ENCODE peak calls at places on chromosomes 7 and 10, in six cellular contexts. One of them, this sample, is unnamed.

GRCh38 chr7:136071106-136071505 is 93.9 kb upstream of the MTPN start:
- DNase-seq in lower lobe of right lung: no peak
- DNase-seq in aorta: no peak
- DNase-seq in fibroblast of lung: peak
- DNase-seq in AG04450: no peak
- DNase-seq in cardiac muscle cell: no peak
- DNase-seq in this sample: no peak

GRCh38 chr10:84423729-84424128 is 95.3 kb downstream of the CCSER2 start:
- DNase-seq in aorta: no peak
- DNase-seq in fibroblast of lung: no peak
- DNase-seq in lower lobe of right lung: no peak
- DNase-seq in AG04450: no peak
- DNase-seq in cardiac muscle cell: no peak
- DNase-seq in this sample: no peak

GRCh38 chr7:45099891-45100760 is 11.4 kb upstream of the NACAD start:
- DNase-seq in AG04450: no peak
- DNase-seq in fibroblast of lung: no peak
- DNase-seq in aorta: no peak
- DNase-seq in lower lobe of right lung: peak
- DNase-seq in cardiac muscle cell: no peak
- DNase-seq in this sample: no peak

GRCh38 chr7:28419717-28420116 is 7.4 kb downstream of the CREB5 start:
- DNase-seq in lower lobe of right lung: no peak
- DNase-seq in fibroblast of lung: peak
- DNase-seq in cardiac muscle cell: no peak
- DNase-seq in AG04450: peak
- DNase-seq in aorta: no peak
- DNase-seq in this sample: no peak

GRCh38 chr7:78221961-78222751 is 423.6 kb downstream of the PHTF2 start:
- DNase-seq in aorta: no peak
- DNase-seq in fibroblast of lung: peak
- DNase-seq in lower lobe of right lung: no peak
- DNase-seq in cardiac muscle cell: no peak
- DNase-seq in AG04450: peak
- DNase-seq in this sample: no peak

GRCh38 chr7:4794591-4795350 is 19.3 kb downstream of the AP5Z1 start:
- DNase-seq in aorta: no peak
- DNase-seq in fibroblast of lung: no peak
- DNase-seq in lower lobe of right lung: no peak
- DNase-seq in AG04450: no peak
- DNase-seq in cardiac muscle cell: no peak
- DNase-seq in this sample: no peak

GRCh38 chr10:96379758-96380157 is 21.0 kb upstream of the OPALIN start:
- DNase-seq in cardiac muscle cell: no peak
- DNase-seq in aorta: no peak
- DNase-seq in fibroblast of lung: no peak
- DNase-seq in lower lobe of right lung: no peak
- DNase-seq in AG04450: no peak
- DNase-seq in this sample: no peak

GRCh38 chr7:1675673-1676549 is 5.8 kb downstream of the ELFN1 start:
- DNase-seq in aorta: peak
- DNase-seq in fibroblast of lung: no peak
- DNase-seq in cardiac muscle cell: no peak
- DNase-seq in lower lobe of right lung: peak
- DNase-seq in AG04450: no peak
- DNase-seq in this sample: no peak

GRCh38 chr7:148633761-148634160 is 43.2 kb downstream of the C7orf33 start:
- DNase-seq in aorta: no peak
- DNase-seq in lower lobe of right lung: no peak
- DNase-seq in cardiac muscle cell: no peak
- DNase-seq in AG04450: no peak
- DNase-seq in fibroblast of lung: no peak
- DNase-seq in this sample: no peak

GRCh38 chr7:130887182-130888016 is 153.4 kb upstream of the KLF14 start:
- DNase-seq in AG04450: no peak
- DNase-seq in aorta: no peak
- DNase-seq in fibroblast of lung: peak
- DNase-seq in cardiac muscle cell: no peak
- DNase-seq in lower lobe of right lung: no peak
- DNase-seq in this sample: peak

GRCh38 chr7:120332433-120332832 is 59.5 kb downstream of the KCND2 start:
- DNase-seq in aorta: no peak
- DNase-seq in cardiac muscle cell: no peak
- DNase-seq in AG04450: no peak
- DNase-seq in lower lobe of right lung: no peak
- DNase-seq in fibroblast of lung: no peak
- DNase-seq in this sample: no peak

GRCh38 chr10:103772096-103772845 is 83.1 kb downstream of the SH3PXD2A start:
- DNase-seq in lower lobe of right lung: peak
- DNase-seq in cardiac muscle cell: peak
- DNase-seq in AG04450: peak
- DNase-seq in aorta: peak
- DNase-seq in fibroblast of lung: peak
- DNase-seq in this sample: no peak

GRCh38 chr7:151867912-151868804 is 8.8 kb downstream of the PRKAG2 start:
- DNase-seq in AG04450: no peak
- DNase-seq in aorta: peak
- DNase-seq in cardiac muscle cell: no peak
- DNase-seq in lower lobe of right lung: no peak
- DNase-seq in fibroblast of lung: no peak
- DNase-seq in this sample: no peak

GRCh38 chr7:144821069-144821468 is 14.8 kb downstream of the TPK1 start:
- DNase-seq in aorta: no peak
- DNase-seq in fibroblast of lung: no peak
- DNase-seq in cardiac muscle cell: no peak
- DNase-seq in lower lobe of right lung: no peak
- DNase-seq in AG04450: no peak
- DNase-seq in this sample: no peak

GRCh38 chr10:119252051-119252465 is 44.7 kb downstream of the GRK5 start:
- DNase-seq in aorta: no peak
- DNase-seq in lower lobe of right lung: no peak
- DNase-seq in fibroblast of lung: peak
- DNase-seq in cardiac muscle cell: peak
- DNase-seq in AG04450: no peak
- DNase-seq in this sample: no peak

GRCh38 chr7:27745064-27745583 is 5.2 kb downstream of the TAX1BP1 start:
- DNase-seq in aorta: no peak
- DNase-seq in fibroblast of lung: peak
- DNase-seq in lower lobe of right lung: no peak
- DNase-seq in cardiac muscle cell: peak
- DNase-seq in AG04450: peak
- DNase-seq in this sample: peak

GRCh38 chr10:132326925-132327324 is 5.1 kb upstream of the LRRC27 start:
- DNase-seq in lower lobe of right lung: no peak
- DNase-seq in cardiac muscle cell: no peak
- DNase-seq in aorta: no peak
- DNase-seq in fibroblast of lung: no peak
- DNase-seq in AG04450: no peak
- DNase-seq in this sample: no peak

GRCh38 chr7:46131916-46132795 is 211.1 kb upstream of the IGFBP3 start:
- DNase-seq in cardiac muscle cell: peak
- DNase-seq in fibroblast of lung: no peak
- DNase-seq in aorta: no peak
- DNase-seq in lower lobe of right lung: no peak
- DNase-seq in AG04450: no peak
- DNase-seq in this sample: no peak

GRCh38 chr7:117230276-117231046 is 92.4 kb downstream of the WNT2 start:
- DNase-seq in lower lobe of right lung: no peak
- DNase-seq in fibroblast of lung: peak
- DNase-seq in cardiac muscle cell: no peak
- DNase-seq in aorta: no peak
- DNase-seq in AG04450: peak
- DNase-seq in this sample: no peak

GRCh38 chr10:121266370-121266769 is 331.9 kb downstream of the FGFR2 start:
- DNase-seq in aorta: no peak
- DNase-seq in lower lobe of right lung: no peak
- DNase-seq in fibroblast of lung: no peak
- DNase-seq in cardiac muscle cell: no peak
- DNase-seq in AG04450: no peak
- DNase-seq in this sample: no peak

GRCh38 chr10:13808556-13809391 is 222.0 kb downstream of the PRPF18 start:
- DNase-seq in cardiac muscle cell: no peak
- DNase-seq in AG04450: no peak
- DNase-seq in fibroblast of lung: peak
- DNase-seq in aorta: no peak
- DNase-seq in lower lobe of right lung: no peak
- DNase-seq in this sample: no peak

GRCh38 chr10:103445767-103446567 is 6.2 kb downstream of the CALHM2 start:
- DNase-seq in cardiac muscle cell: no peak
- DNase-seq in AG04450: no peak
- DNase-seq in lower lobe of right lung: no peak
- DNase-seq in aorta: peak
- DNase-seq in fibroblast of lung: peak
- DNase-seq in this sample: no peak

GRCh38 chr7:152144557-152145245 is 119.2 kb downstream of the GALNT11 start:
- DNase-seq in lower lobe of right lung: no peak
- DNase-seq in fibroblast of lung: no peak
- DNase-seq in cardiac muscle cell: no peak
- DNase-seq in AG04450: no peak
- DNase-seq in aorta: no peak
- DNase-seq in this sample: no peak

GRCh38 chr10:114487815-114488536 is 83.7 kb upstream of the AFAP1L2 start:
- DNase-seq in lower lobe of right lung: no peak
- DNase-seq in cardiac muscle cell: no peak
- DNase-seq in aorta: no peak
- DNase-seq in AG04450: no peak
- DNase-seq in fibroblast of lung: no peak
- DNase-seq in this sample: no peak

GRCh38 chr7:50649259-50649885 is 84.2 kb upstream of the DDC start:
- DNase-seq in lower lobe of right lung: no peak
- DNase-seq in AG04450: no peak
- DNase-seq in aorta: no peak
- DNase-seq in fibroblast of lung: no peak
- DNase-seq in cardiac muscle cell: no peak
- DNase-seq in this sample: no peak

GRCh38 chr7:144414815-144415214 is 11.3 kb upstream of the NOBOX start:
- DNase-seq in AG04450: no peak
- DNase-seq in fibroblast of lung: no peak
- DNase-seq in aorta: no peak
- DNase-seq in cardiac muscle cell: no peak
- DNase-seq in lower lobe of right lung: no peak
- DNase-seq in this sample: no peak

GRCh38 chr10:46229144-46229563 is 57.6 kb upstream of the ANTXRL start:
- DNase-seq in AG04450: no peak
- DNase-seq in cardiac muscle cell: peak
- DNase-seq in fibroblast of lung: no peak
- DNase-seq in aorta: no peak
- DNase-seq in lower lobe of right lung: no peak
- DNase-seq in this sample: peak

GRCh38 chr10:102450374-102451104 is 804 bp downstream of the C10orf95 start:
- DNase-seq in AG04450: no peak
- DNase-seq in aorta: peak
- DNase-seq in cardiac muscle cell: peak
- DNase-seq in lower lobe of right lung: peak
- DNase-seq in fibroblast of lung: peak
- DNase-seq in this sample: no peak

GRCh38 chr7:131544449-131545425 is 11.7 kb downstream of the PODXL start:
- DNase-seq in lower lobe of right lung: no peak
- DNase-seq in aorta: no peak
- DNase-seq in fibroblast of lung: no peak
- DNase-seq in AG04450: no peak
- DNase-seq in cardiac muscle cell: peak
- DNase-seq in this sample: no peak

GRCh38 chr7:74544706-74545469 is 91.2 kb downstream of the GTF2IRD1 start:
- DNase-seq in lower lobe of right lung: peak
- DNase-seq in fibroblast of lung: peak
- DNase-seq in cardiac muscle cell: peak
- DNase-seq in aorta: no peak
- DNase-seq in AG04450: peak
- DNase-seq in this sample: peak
- H3K27ac ChIP-seq in lower lobe of right lung: no peak
- H3K27ac ChIP-seq in fibroblast of lung: no peak
- H3K27ac ChIP-seq in cardiac muscle cell: no peak
- H3K27ac ChIP-seq in aorta: no peak
- H3K27ac ChIP-seq in AG04450: peak
- H3K27ac ChIP-seq in this sample: no peak

GRCh38 chr7:37923996-37924395 is 3.6 kb downstream of the EPDR1 start:
- DNase-seq in lower lobe of right lung: no peak
- DNase-seq in aorta: no peak
- DNase-seq in cardiac muscle cell: no peak
- DNase-seq in AG04450: no peak
- DNase-seq in fibroblast of lung: no peak
- DNase-seq in this sample: no peak

GRCh38 chr7:37921876-37922275 is 1.4 kb downstream of the EPDR1 start:
- DNase-seq in fibroblast of lung: no peak
- DNase-seq in aorta: no peak
- DNase-seq in lower lobe of right lung: no peak
- DNase-seq in cardiac muscle cell: no peak
- DNase-seq in AG04450: no peak
- DNase-seq in this sample: no peak

GRCh38 chr7:37921340-37921805 is 933 bp downstream of the EPDR1 start:
- DNase-seq in AG04450: no peak
- DNase-seq in cardiac muscle cell: peak
- DNase-seq in aorta: peak
- DNase-seq in fibroblast of lung: no peak
- DNase-seq in lower lobe of right lung: peak
- DNase-seq in this sample: no peak

GRCh38 chr7:37925620-37926019 is 5.2 kb downstream of the EPDR1 start:
- DNase-seq in AG04450: no peak
- DNase-seq in fibroblast of lung: no peak
- DNase-seq in aorta: no peak
- DNase-seq in cardiac muscle cell: no peak
- DNase-seq in lower lobe of right lung: no peak
- DNase-seq in this sample: no peak

DNA sequence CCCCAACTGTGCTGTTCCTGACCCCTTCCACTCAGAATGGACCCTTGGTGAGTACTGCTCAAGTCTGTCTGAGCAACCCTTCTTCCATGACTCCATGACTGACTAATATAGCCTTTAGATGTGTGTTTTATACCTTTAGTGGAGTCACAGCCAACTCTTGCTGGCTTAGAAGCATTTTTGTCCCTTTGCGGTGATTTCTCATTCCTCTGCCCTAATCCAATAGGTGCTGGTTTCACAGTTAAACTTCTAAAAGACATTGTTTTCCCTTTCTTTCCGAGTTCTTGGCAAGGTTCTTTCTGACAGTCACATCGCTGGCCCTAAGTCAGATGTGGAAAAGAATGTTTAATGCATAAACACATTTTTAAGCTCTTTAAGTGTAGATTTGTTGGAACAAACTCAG is 4.0 kb downstream of the EPDR1 start:
- DNase-seq in aorta: no peak
- DNase-seq in fibroblast of lung: no peak
- DNase-seq in lower lobe of right lung: no peak
- DNase-seq in AG04450: no peak
- DNase-seq in cardiac muscle cell: no peak
- DNase-seq in this sample: no peak
- H3K27ac ChIP-seq in aorta: no peak
- H3K27ac ChIP-seq in fibroblast of lung: no peak
- H3K27ac ChIP-seq in lower lobe of right lung: peak
- H3K27ac ChIP-seq in AG04450: no peak
- H3K27ac ChIP-seq in cardiac muscle cell: no peak
- H3K27ac ChIP-seq in this sample: no peak

GRCh38 chr7:123283373-123283772 is 83.6 kb upstream of the SLC13A1 start:
- DNase-seq in cardiac muscle cell: no peak
- DNase-seq in fibroblast of lung: no peak
- DNase-seq in AG04450: no peak
- DNase-seq in aorta: no peak
- DNase-seq in lower lobe of right lung: no peak
- DNase-seq in this sample: no peak
- H3K27ac ChIP-seq in cardiac muscle cell: no peak
- H3K27ac ChIP-seq in fibroblast of lung: no peak
- H3K27ac ChIP-seq in AG04450: no peak
- H3K27ac ChIP-seq in aorta: no peak
- H3K27ac ChIP-seq in lower lobe of right lung: no peak
- H3K27ac ChIP-seq in this sample: no peak

GRCh38 chr7:100367676-100368613 is 5.3 kb upstream of the PILRA start:
- DNase-seq in cardiac muscle cell: no peak
- DNase-seq in lower lobe of right lung: peak
- DNase-seq in fibroblast of lung: no peak
- DNase-seq in aorta: peak
- DNase-seq in AG04450: no peak
- DNase-seq in this sample: no peak
- H3K27ac ChIP-seq in cardiac muscle cell: no peak
- H3K27ac ChIP-seq in lower lobe of right lung: peak
- H3K27ac ChIP-seq in fibroblast of lung: no peak
- H3K27ac ChIP-seq in aorta: no peak
- H3K27ac ChIP-seq in AG04450: no peak
- H3K27ac ChIP-seq in this sample: no peak

This sample was measured in Panc1.